ENCODE peak calls at places on chromosomes 6 and 20, in eight cellular contexts. A is foreskin keratinocyte, D is glutamatergic neuron, O is IMR-90, F is PC-3, Q is HFFc6, R is upper lobe of left lung, M is left lung. L is an unnamed sample.

GRCh38 chr6:26170951-26171841 is 84.0 kb downstream of the HFE start:
- DNase-seq in A (no peak), D (no peak), O (no peak), F (no peak), Q (no peak), R (no peak), M (no peak), L (no peak)

GRCh38 chr20:26163890-26164289 is 467.2 kb upstream of the ZNF337 start:
- DNase-seq in A (peak; percentile 85), D (no peak), O (peak; percentile 70), F (peak; percentile 69), Q (peak; percentile 80), R (no peak), M (no peak), L (peak; percentile 95)

GRCh38 chr20:52087471-52087870 is 104.1 kb downstream of the ZFP64 start:
- DNase-seq in A (no peak), D (no peak), O (no peak), F (no peak), Q (no peak), R (no peak), M (no peak), L (no peak)

GRCh38 chr20:56706867-56707360 is 77.8 kb downstream of the TFAP2C start:
- DNase-seq in A (no peak), D (no peak), O (no peak), F (no peak), Q (no peak), R (no peak), M (no peak), L (no peak)

GRCh38 chr6:132648356-132648755 is 10.6 kb downstream of the TAAR1 start:
- DNase-seq in A (peak; percentile 77), D (no peak), O (peak; percentile 74), F (peak; percentile 75), Q (peak; percentile 25), R (no peak), M (no peak), L (peak; percentile 81)

GRCh38 chr20:11797161-11797560 is 120.5 kb upstream of the BTBD3 start:
- DNase-seq in A (no peak), D (no peak), O (no peak), F (no peak), Q (no peak), R (no peak), M (no peak), L (peak; percentile 22)

GRCh38 chr20:49285813-49286494 is 8.1 kb upstream of the ZNFX1 start:
- DNase-seq in A (no peak), D (no peak), O (no peak), F (no peak), Q (no peak), R (no peak), M (no peak), L (no peak)

GRCh38 chr20:52536841-52537400 is 345.3 kb upstream of the ZFP64 start:
- DNase-seq in A (no peak), D (no peak), O (peak; percentile 17), F (no peak), Q (no peak), R (no peak), M (peak; percentile 31), L (peak; percentile 39)

GRCh38 chr6:3887150-3887700 is 38.1 kb downstream of the FAM50B start:
- DNase-seq in A (peak; percentile 15), D (no peak), O (peak; percentile 54), F (peak; percentile 36), Q (peak; percentile 49), R (no peak), M (no peak), L (no peak)

GRCh38 chr6:54248994-54249393 is 59.2 kb upstream of the TINAG start:
- DNase-seq in A (no peak), D (no peak), O (no peak), F (no peak), Q (no peak), R (no peak), M (no peak), L (no peak)

GRCh38 chr20:33160681-33161080 is 7.3 kb upstream of the BPIFA2 start:
- DNase-seq in A (no peak), D (no peak), O (no peak), F (no peak), Q (no peak), R (no peak), M (no peak), L (no peak)

GRCh38 chr6:5206920-5207561 is 53.7 kb downstream of the LYRM4 start:
- DNase-seq in A (no peak), D (no peak), O (no peak), F (no peak), Q (no peak), R (no peak), M (no peak), L (no peak)

GRCh38 chr20:54123587-54124180 is 50.1 kb downstream of the CYP24A1 start:
- DNase-seq in A (peak; percentile 100), D (no peak), O (peak; percentile 93), F (peak; percentile 100), Q (peak; percentile 97), R (no peak), M (peak; percentile 79), L (peak; percentile 99)

GRCh38 chr20:38338849-38339520 is 7.3 kb upstream of the LBP start:
- DNase-seq in A (no peak), D (no peak), O (no peak), F (peak; percentile 59), Q (peak; percentile 17), R (no peak), M (no peak), L (no peak)
- TF ChIP-seq CTCF in A (peak; percentile 62), D (no peak), O (peak; percentile 31), F (peak; percentile 57), Q (peak; percentile 71), R (no peak), M (no peak), L (peak; percentile 9)

GRCh38 chr6:163715846-163716245 is 301.3 kb downstream of the QKI start:
- DNase-seq in A (no peak), D (no peak), O (no peak), F (no peak), Q (no peak), R (no peak), M (no peak), L (no peak)

GRCh38 chr6:163711615-163712568 is 297.4 kb downstream of the QKI start:
- DNase-seq in A (no peak), D (no peak), O (no peak), F (no peak), Q (no peak), R (peak; percentile 51), M (no peak), L (no peak)

GRCh38 chr6:163712569-163712966 is 298.1 kb downstream of the QKI start:
- DNase-seq in A (no peak), D (no peak), O (no peak), F (no peak), Q (no peak), R (no peak), M (no peak), L (no peak)

GRCh38 chr6:163712981-163713380 is 298.5 kb downstream of the QKI start:
- DNase-seq in A (no peak), D (no peak), O (no peak), F (no peak), Q (no peak), R (no peak), M (no peak), L (no peak)

DNA sequence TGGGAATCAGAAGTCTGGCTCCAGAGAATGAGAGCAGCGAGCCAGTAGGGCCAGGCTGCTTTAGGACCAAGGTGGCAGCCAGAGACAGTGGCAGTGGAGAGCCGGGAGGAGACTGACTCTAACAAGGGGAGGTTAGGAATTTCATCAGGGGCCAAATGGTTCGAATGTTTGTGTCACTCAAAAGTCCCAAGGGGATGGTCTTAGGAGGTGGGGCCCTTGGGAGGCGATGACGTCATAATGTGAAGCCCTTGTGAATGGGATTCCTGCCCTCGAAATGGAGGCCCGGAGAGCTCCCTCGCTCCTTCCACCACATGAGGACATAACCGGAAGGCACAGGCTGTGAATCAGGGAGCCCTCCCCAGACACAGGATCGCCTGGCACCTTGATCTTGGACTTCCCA is 299.7 kb downstream of the QKI start:
- DNase-seq in A (no peak), D (no peak), O (no peak), F (no peak), Q (no peak), R (no peak), M (no peak), L (no peak)
- TF ChIP-seq CTCF in A (no peak), D (no peak), O (no peak), F (no peak), Q (no peak), R (no peak), M (no peak), L (no peak)

GRCh38 chr6:16184129-16184528 is 54.3 kb upstream of the GMPR start:
- DNase-seq in A (peak; percentile 32), D (no peak), O (peak; percentile 7), F (peak; percentile 71), Q (no peak), R (no peak), M (no peak), L (no peak)
- TF ChIP-seq CTCF in A (peak; percentile 60), D (no peak), O (peak; percentile 28), F (peak; percentile 71), Q (no peak), R (no peak), M (no peak), L (no peak)

GRCh38 chr20:63189846-63190559 is 25.9 kb downstream of the YTHDF1 start:
- DNase-seq in A (no peak), D (no peak), O (no peak), F (no peak), Q (no peak), R (no peak), M (peak; percentile 48), L (no peak)
- TF ChIP-seq CTCF in A (no peak), D (no peak), O (no peak), F (no peak), Q (no peak), R (no peak), M (no peak), L (no peak)

DNA sequence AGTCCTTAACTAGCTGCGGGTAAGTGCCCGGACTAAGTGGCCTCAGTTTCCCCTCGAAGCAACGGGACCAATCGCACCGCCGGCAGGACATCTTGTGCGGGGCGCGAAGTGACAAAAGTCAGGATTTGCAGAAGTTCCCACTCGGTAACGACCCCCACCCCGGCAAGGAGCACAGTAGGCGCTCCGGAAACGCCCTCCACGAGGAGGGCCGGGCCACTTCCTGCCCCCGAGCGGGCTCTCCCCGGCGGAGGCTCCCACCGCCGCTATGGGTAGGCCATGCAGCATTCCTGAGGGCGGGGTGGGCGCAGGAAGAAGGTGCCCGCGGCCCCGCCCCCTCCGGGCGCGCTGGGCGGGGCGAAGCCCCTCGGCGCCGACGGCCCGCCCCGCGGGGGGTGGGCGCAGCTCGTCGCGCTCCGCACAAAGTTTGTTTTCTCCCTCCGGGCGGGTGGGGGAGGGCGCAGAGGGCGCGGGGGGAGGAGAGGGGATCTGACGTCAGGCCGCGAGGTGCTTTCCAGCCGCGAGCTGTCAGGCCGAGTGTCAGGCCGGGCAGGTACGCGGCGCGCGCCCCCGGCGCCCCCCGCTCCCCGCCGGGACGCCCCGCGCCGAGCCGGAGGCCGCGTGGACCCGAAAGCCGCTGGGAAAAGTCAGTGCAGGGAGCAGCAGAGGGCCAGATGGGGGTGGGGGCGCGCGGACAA is at the start of gene TGIF2:
- DNase-seq in A (peak; percentile 46), D (peak; percentile 79), O (peak; percentile 81), F (peak; percentile 81), Q (peak; percentile 58), R (peak; percentile 96), M (peak; percentile 91), L (peak; percentile 67)
- TF ChIP-seq CTCF in A (no peak), D (no peak), O (no peak), F (no peak), Q (no peak), R (no peak), M (no peak), L (no peak)

L was measured in astrocyte.